ENCODE peak calls at places on chromosomes 6 and 20, in five cellular contexts. One of them, this sample, is unnamed.

GRCh38 chr6:118299023-118299422 is 249.1 kb upstream of the PLN start:
- DNase-seq in stimulated activated CD8-positive, alpha-beta memory T cell treated with anti-CD3 and anti-CD28 coated beads, Interleukin-2, amount 100 ng/mL, for 1 hour: no peak
- DNase-seq in neural crest cell: no peak
- DNase-seq in MG63: peak
- DNase-seq in astrocyte of the spinal cord: no peak
- DNase-seq in this sample: no peak

GRCh38 chr20:63101781-63102719 is 95.3 kb upstream of the BHLHE23 start:
- DNase-seq in astrocyte of the spinal cord: peak
- DNase-seq in MG63: peak
- DNase-seq in stimulated activated CD8-positive, alpha-beta memory T cell treated with anti-CD3 and anti-CD28 coated beads, Interleukin-2, amount 100 ng/mL, for 1 hour: peak
- DNase-seq in neural crest cell: no peak
- DNase-seq in this sample: no peak

GRCh38 chr6:42314571-42314950 is 96.9 kb upstream of the MRPS10 start:
- DNase-seq in stimulated activated CD8-positive, alpha-beta memory T cell treated with anti-CD3 and anti-CD28 coated beads, Interleukin-2, amount 100 ng/mL, for 1 hour: no peak
- DNase-seq in neural crest cell: no peak
- DNase-seq in MG63: no peak
- DNase-seq in astrocyte of the spinal cord: no peak
- DNase-seq in this sample: no peak

GRCh38 chr6:163354779-163355431 is 59.6 kb upstream of the QKI start:
- DNase-seq in astrocyte of the spinal cord: peak
- DNase-seq in stimulated activated CD8-positive, alpha-beta memory T cell treated with anti-CD3 and anti-CD28 coated beads, Interleukin-2, amount 100 ng/mL, for 1 hour: no peak
- DNase-seq in neural crest cell: no peak
- DNase-seq in MG63: peak
- DNase-seq in this sample: peak

GRCh38 chr6:42028234-42029061 is 21.9 kb upstream of the TAF8 start:
- DNase-seq in MG63: peak
- DNase-seq in neural crest cell: no peak
- DNase-seq in stimulated activated CD8-positive, alpha-beta memory T cell treated with anti-CD3 and anti-CD28 coated beads, Interleukin-2, amount 100 ng/mL, for 1 hour: no peak
- DNase-seq in astrocyte of the spinal cord: peak
- DNase-seq in this sample: peak

GRCh38 chr20:21033817-21034216 is 72.3 kb downstream of the LINC00237 start:
- DNase-seq in astrocyte of the spinal cord: no peak
- DNase-seq in neural crest cell: no peak
- DNase-seq in stimulated activated CD8-positive, alpha-beta memory T cell treated with anti-CD3 and anti-CD28 coated beads, Interleukin-2, amount 100 ng/mL, for 1 hour: no peak
- DNase-seq in MG63: no peak
- DNase-seq in this sample: no peak

GRCh38 chr20:53162251-53162835 is 190.2 kb downstream of the TSHZ2 start:
- DNase-seq in neural crest cell: peak
- DNase-seq in MG63: peak
- DNase-seq in astrocyte of the spinal cord: peak
- DNase-seq in stimulated activated CD8-positive, alpha-beta memory T cell treated with anti-CD3 and anti-CD28 coated beads, Interleukin-2, amount 100 ng/mL, for 1 hour: no peak
- DNase-seq in this sample: peak

GRCh38 chr6:28446818-28447511 is 3.7 kb upstream of the ZSCAN23 start:
- DNase-seq in MG63: no peak
- DNase-seq in stimulated activated CD8-positive, alpha-beta memory T cell treated with anti-CD3 and anti-CD28 coated beads, Interleukin-2, amount 100 ng/mL, for 1 hour: no peak
- DNase-seq in astrocyte of the spinal cord: peak
- DNase-seq in neural crest cell: peak
- DNase-seq in this sample: peak

GRCh38 chr20:3068986-3069900 is 2.2 kb upstream of the OXT start:
- DNase-seq in astrocyte of the spinal cord: no peak
- DNase-seq in MG63: peak
- DNase-seq in stimulated activated CD8-positive, alpha-beta memory T cell treated with anti-CD3 and anti-CD28 coated beads, Interleukin-2, amount 100 ng/mL, for 1 hour: no peak
- DNase-seq in neural crest cell: no peak
- DNase-seq in this sample: peak

GRCh38 chr6:157135691-157136090 is 187.6 kb downstream of the TMEM242 start:
- DNase-seq in MG63: no peak
- DNase-seq in neural crest cell: no peak
- DNase-seq in stimulated activated CD8-positive, alpha-beta memory T cell treated with anti-CD3 and anti-CD28 coated beads, Interleukin-2, amount 100 ng/mL, for 1 hour: no peak
- DNase-seq in astrocyte of the spinal cord: peak
- DNase-seq in this sample: no peak

GRCh38 chr20:54497931-54498718 is 22.7 kb downstream of the DOK5 start:
- DNase-seq in stimulated activated CD8-positive, alpha-beta memory T cell treated with anti-CD3 and anti-CD28 coated beads, Interleukin-2, amount 100 ng/mL, for 1 hour: no peak
- DNase-seq in astrocyte of the spinal cord: no peak
- DNase-seq in MG63: no peak
- DNase-seq in neural crest cell: no peak
- DNase-seq in this sample: peak

GRCh38 chr6:53767941-53768340 is 26.9 kb upstream of the LRRC1 start:
- DNase-seq in MG63: no peak
- DNase-seq in astrocyte of the spinal cord: no peak
- DNase-seq in neural crest cell: no peak
- DNase-seq in stimulated activated CD8-positive, alpha-beta memory T cell treated with anti-CD3 and anti-CD28 coated beads, Interleukin-2, amount 100 ng/mL, for 1 hour: no peak
- DNase-seq in this sample: no peak

GRCh38 chr6:87660226-87660886 is 41.7 kb downstream of the AKIRIN2 start:
- DNase-seq in neural crest cell: no peak
- DNase-seq in MG63: peak
- DNase-seq in astrocyte of the spinal cord: peak
- DNase-seq in stimulated activated CD8-positive, alpha-beta memory T cell treated with anti-CD3 and anti-CD28 coated beads, Interleukin-2, amount 100 ng/mL, for 1 hour: no peak
- DNase-seq in this sample: peak

GRCh38 chr20:10532351-10532750 is 97.2 kb downstream of the SLX4IP start:
- DNase-seq in astrocyte of the spinal cord: no peak
- DNase-seq in stimulated activated CD8-positive, alpha-beta memory T cell treated with anti-CD3 and anti-CD28 coated beads, Interleukin-2, amount 100 ng/mL, for 1 hour: no peak
- DNase-seq in MG63: no peak
- DNase-seq in neural crest cell: no peak
- DNase-seq in this sample: peak

GRCh38 chr6:36962874-36963273 is 8.3 kb downstream of the PI16 start:
- DNase-seq in MG63: no peak
- DNase-seq in stimulated activated CD8-positive, alpha-beta memory T cell treated with anti-CD3 and anti-CD28 coated beads, Interleukin-2, amount 100 ng/mL, for 1 hour: peak
- DNase-seq in astrocyte of the spinal cord: no peak
- DNase-seq in neural crest cell: peak
- DNase-seq in this sample: peak

GRCh38 chr6:89952696-89953095 is 58.4 kb downstream of the GJA10 start:
- DNase-seq in stimulated activated CD8-positive, alpha-beta memory T cell treated with anti-CD3 and anti-CD28 coated beads, Interleukin-2, amount 100 ng/mL, for 1 hour: peak
- DNase-seq in neural crest cell: no peak
- DNase-seq in astrocyte of the spinal cord: peak
- DNase-seq in MG63: no peak
- DNase-seq in this sample: peak

GRCh38 chr20:22921595-22922421 is 113.3 kb upstream of the SSTR4 start:
- DNase-seq in astrocyte of the spinal cord: peak
- DNase-seq in MG63: no peak
- DNase-seq in stimulated activated CD8-positive, alpha-beta memory T cell treated with anti-CD3 and anti-CD28 coated beads, Interleukin-2, amount 100 ng/mL, for 1 hour: no peak
- DNase-seq in neural crest cell: no peak
- DNase-seq in this sample: peak

GRCh38 chr6:135451617-135452190 is 45.8 kb downstream of the AHI1 start:
- DNase-seq in MG63: no peak
- DNase-seq in neural crest cell: no peak
- DNase-seq in astrocyte of the spinal cord: peak
- DNase-seq in stimulated activated CD8-positive, alpha-beta memory T cell treated with anti-CD3 and anti-CD28 coated beads, Interleukin-2, amount 100 ng/mL, for 1 hour: no peak
- DNase-seq in this sample: peak

GRCh38 chr6:152089992-152090391 is 282.5 kb downstream of the ESR1 start:
- DNase-seq in neural crest cell: no peak
- DNase-seq in MG63: peak
- DNase-seq in stimulated activated CD8-positive, alpha-beta memory T cell treated with anti-CD3 and anti-CD28 coated beads, Interleukin-2, amount 100 ng/mL, for 1 hour: no peak
- DNase-seq in astrocyte of the spinal cord: peak
- DNase-seq in this sample: no peak

GRCh38 chr20:4728121-4728520 is 6.4 kb downstream of the PRND start:
- DNase-seq in stimulated activated CD8-positive, alpha-beta memory T cell treated with anti-CD3 and anti-CD28 coated beads, Interleukin-2, amount 100 ng/mL, for 1 hour: no peak
- DNase-seq in MG63: no peak
- DNase-seq in neural crest cell: no peak
- DNase-seq in astrocyte of the spinal cord: no peak
- DNase-seq in this sample: no peak

GRCh38 chr6:142942805-142943227 is 2.2 kb downstream of the HIVEP2 start:
- DNase-seq in stimulated activated CD8-positive, alpha-beta memory T cell treated with anti-CD3 and anti-CD28 coated beads, Interleukin-2, amount 100 ng/mL, for 1 hour: no peak
- DNase-seq in MG63: no peak
- DNase-seq in neural crest cell: no peak
- DNase-seq in astrocyte of the spinal cord: peak
- DNase-seq in this sample: peak

GRCh38 chr6:127483399-127484055 is 24.3 kb upstream of the KIAA0408 start:
- DNase-seq in stimulated activated CD8-positive, alpha-beta memory T cell treated with anti-CD3 and anti-CD28 coated beads, Interleukin-2, amount 100 ng/mL, for 1 hour: no peak
- DNase-seq in MG63: no peak
- DNase-seq in neural crest cell: no peak
- DNase-seq in astrocyte of the spinal cord: peak
- DNase-seq in this sample: no peak

GRCh38 chr20:59835057-59835447 is 98.4 kb downstream of the SYCP2 start:
- DNase-seq in astrocyte of the spinal cord: peak
- DNase-seq in MG63: peak
- DNase-seq in neural crest cell: no peak
- DNase-seq in stimulated activated CD8-positive, alpha-beta memory T cell treated with anti-CD3 and anti-CD28 coated beads, Interleukin-2, amount 100 ng/mL, for 1 hour: no peak
- DNase-seq in this sample: no peak

GRCh38 chr6:125612400-125612846 is 137.0 kb upstream of the HEY2 start:
- DNase-seq in astrocyte of the spinal cord: peak
- DNase-seq in MG63: no peak
- DNase-seq in neural crest cell: no peak
- DNase-seq in stimulated activated CD8-positive, alpha-beta memory T cell treated with anti-CD3 and anti-CD28 coated beads, Interleukin-2, amount 100 ng/mL, for 1 hour: no peak
- DNase-seq in this sample: no peak